ENCODE peak calls at places on chromosome 22, in eight cellular contexts. N is GM19239; F is GM10248; B is central memory CD4-positive, alpha-beta T cell; A is T follicular helper cell; I is naive thymus-derived CD8-positive, alpha-beta T cell; J is endothelial cell; E is mucosa of descending colon. P is an unnamed sample.
A peak's percentile ranks its signal among the peaks of the same experiment; 100 is the strongest.

GRCh38 chr22:39482768-39483167 is 19.3 kb upstream of the MIEF1 start:
- DNase-seq in I (no peak), N (no peak), E (no peak), J (no peak), B (no peak), A (no peak), F (no peak), P (no peak)

GRCh38 chr22:19477321-19478085 is 1.5 kb downstream of the UFD1 start:
- DNase-seq in A (no peak), N (no peak), I (no peak), J (no peak), B (peak; percentile 8), F (no peak), E (no peak), P (no peak)

GRCh38 chr22:36734171-36735058 is 30.9 kb upstream of the CACNG2 start:
- DNase-seq in N (no peak), I (no peak), E (no peak), A (no peak), F (peak; percentile 67), B (no peak), J (no peak), P (peak; percentile 31)

GRCh38 chr22:40603088-40603605 is 33.4 kb downstream of the MRTFA start:
- DNase-seq in A (no peak), I (no peak), B (no peak), F (no peak), N (no peak), E (no peak), J (no peak), P (no peak)

GRCh38 chr22:35436421-35436820 is 36.5 kb downstream of the MCM5 start:
- DNase-seq in E (no peak), J (no peak), A (no peak), I (no peak), N (no peak), F (no peak), B (no peak), P (no peak)

GRCh38 chr22:38494498-38494897 is 11.6 kb downstream of the DDX17 start:
- DNase-seq in J (no peak), B (no peak), E (no peak), A (no peak), F (no peak), N (no peak), I (no peak), P (no peak)

GRCh38 chr22:30425616-30426394 is at the start of gene MTFP1:
- DNase-seq in I (peak; percentile 42), F (peak; percentile 64), J (peak; percentile 73), B (peak; percentile 53), N (no peak), E (peak; percentile 67), A (peak; percentile 25), P (peak; percentile 68)

GRCh38 chr22:50138036-50138435 is 32.5 kb upstream of the PANX2 start:
- DNase-seq in E (no peak), N (no peak), A (no peak), I (no peak), J (no peak), B (no peak), F (no peak), P (no peak)

GRCh38 chr22:48779661-48780596 is 1047.7 kb downstream of the BRD1 start:
- DNase-seq in I (no peak), J (no peak), B (no peak), N (no peak), E (no peak), F (no peak), A (no peak), P (no peak)

GRCh38 chr22:25403752-25404471 is 160.6 kb upstream of the GRK3 start:
- DNase-seq in A (no peak), J (no peak), N (no peak), F (peak; percentile 46), E (peak; percentile 47), B (no peak), I (no peak), P (no peak)

GRCh38 chr22:43110927-43111623 is 525 bp downstream of the BIK start:
- DNase-seq in F (peak; percentile 56), B (peak; percentile 51), A (peak; percentile 27), I (peak; percentile 61), J (no peak), E (peak; percentile 72), N (no peak), P (peak; percentile 68)

GRCh38 chr22:28810839-28811491 is 10.6 kb upstream of the XBP1 start:
- DNase-seq in N (no peak), E (peak; percentile 42), J (no peak), F (no peak), B (peak; percentile 64), A (no peak), I (peak; percentile 43), P (no peak)

GRCh38 chr22:50573491-50574382 is 4.5 kb downstream of the CPT1B start:
- DNase-seq in B (no peak), A (no peak), F (no peak), E (no peak), N (no peak), I (no peak), J (no peak), P (no peak)

GRCh38 chr22:39647836-39648500 is 77.4 kb downstream of the CACNA1I start:
- DNase-seq in B (no peak), I (no peak), E (no peak), F (no peak), A (no peak), N (no peak), J (no peak), P (no peak)

GRCh38 chr22:22818861-22819855 is 68.5 kb upstream of the IGLL5 start:
- DNase-seq in F (peak; percentile 60), N (peak; percentile 65), E (no peak), J (no peak), B (peak; percentile 57), I (no peak), A (no peak), P (no peak)